ENCODE peak calls at places on chromosome 7, in six cellular contexts. F is left cardiac atrium, K is KBM-7, O is DMS153, Z is NAMALWA, J is spleen. M is an unnamed sample.

GRCh38 chr7:27846388-27846787 is 106.4 kb downstream of the TAX1BP1 start:
- DNase-seq in F (no peak), K (no peak), O (no peak), Z (no peak), J (no peak), M (no peak)

GRCh38 chr7:24574365-24574764 is 1.1 kb downstream of the PALS2 start:
- DNase-seq in F (no peak), K (no peak), O (no peak), Z (no peak), J (no peak), M (no peak)

GRCh38 chr7:105924950-105925349 is 38.1 kb upstream of the CDHR3 start:
- DNase-seq in F (no peak), K (no peak), O (no peak), Z (no peak), J (no peak), M (no peak)

GRCh38 chr7:150733734-150734095 is 3.5 kb upstream of the GIMAP5 start:
- DNase-seq in F (no peak), K (no peak), O (no peak), Z (no peak), J (no peak), M (no peak)

GRCh38 chr7:120226188-120226587 is 46.8 kb upstream of the KCND2 start:
- DNase-seq in F (no peak), K (no peak), O (no peak), Z (no peak), J (no peak), M (no peak)

GRCh38 chr7:150983893-150984368 is 5.8 kb upstream of the KCNH2 start:
- DNase-seq in F (no peak), K (peak), O (no peak), Z (peak), J (no peak), M (peak)

GRCh38 chr7:38541440-38541839 is 89.7 kb downstream of the AMPH start:
- DNase-seq in F (no peak), K (no peak), O (peak), Z (no peak), J (no peak), M (no peak)

GRCh38 chr7:5773661-5774086 is 7.8 kb downstream of the RNF216 start:
- DNase-seq in F (peak), K (peak), O (no peak), Z (no peak), J (no peak), M (peak)

GRCh38 chr7:149427096-149427680 is 33.7 kb downstream of the ZNF777 start:
- DNase-seq in F (no peak), K (no peak), O (no peak), Z (no peak), J (no peak), M (peak)

GRCh38 chr7:84529480-84530205 is 335.1 kb upstream of the SEMA3A start:
- DNase-seq in F (no peak), K (no peak), O (no peak), Z (no peak), J (no peak), M (no peak)

GRCh38 chr7:11191574-11192220 is 218.0 kb downstream of the PHF14 start:
- DNase-seq in F (no peak), K (no peak), O (no peak), Z (no peak), J (no peak), M (no peak)

M was measured in adrenal gland.